ENCODE peak calls at places on chromosomes 6 and 20, in five cellular contexts. One of them, this sample, is unnamed.

GRCh38 chr6:168778201-168778600 is 337.2 kb downstream of the SMOC2 start:
- DNase-seq in heart left ventricle: peak; percentile 24
- DNase-seq in SJSA1: no peak
- DNase-seq in iPS DF 6.9: no peak
- DNase-seq in ascending aorta: no peak
- DNase-seq in this sample: no peak

GRCh38 chr6:134288538-134289203 is 29.2 kb downstream of the SGK1 start:
- DNase-seq in heart left ventricle: no peak
- DNase-seq in SJSA1: no peak
- DNase-seq in iPS DF 6.9: no peak
- DNase-seq in ascending aorta: no peak
- DNase-seq in this sample: no peak

GRCh38 chr20:768426-768978 is at the start of gene SLC52A3:
- DNase-seq in heart left ventricle: peak; percentile 69
- DNase-seq in SJSA1: no peak
- DNase-seq in iPS DF 6.9: no peak
- DNase-seq in ascending aorta: no peak
- DNase-seq in this sample: peak; percentile 78

GRCh38 chr6:15160812-15161211 is 85.1 kb upstream of the JARID2 start:
- DNase-seq in heart left ventricle: no peak
- DNase-seq in SJSA1: no peak
- DNase-seq in iPS DF 6.9: no peak
- DNase-seq in ascending aorta: no peak
- DNase-seq in this sample: no peak

GRCh38 chr6:151391471-151392428 is at the start of gene ZBTB2:
- DNase-seq in heart left ventricle: peak; percentile 70
- DNase-seq in SJSA1: peak; percentile 87
- DNase-seq in iPS DF 6.9: no peak
- DNase-seq in ascending aorta: peak; percentile 32
- DNase-seq in this sample: peak; percentile 88

GRCh38 chr20:23857954-23858565 is 21.5 kb downstream of the CST5 start:
- DNase-seq in heart left ventricle: no peak
- DNase-seq in SJSA1: no peak
- DNase-seq in iPS DF 6.9: no peak
- DNase-seq in ascending aorta: no peak
- DNase-seq in this sample: no peak

GRCh38 chr6:11961137-11961779 is 50.9 kb upstream of the HIVEP1 start:
- DNase-seq in heart left ventricle: no peak
- DNase-seq in SJSA1: no peak
- DNase-seq in iPS DF 6.9: no peak
- DNase-seq in ascending aorta: no peak
- DNase-seq in this sample: no peak

GRCh38 chr20:9514072-9514460 is 324 bp upstream of the LAMP5 start:
- DNase-seq in heart left ventricle: no peak
- DNase-seq in SJSA1: no peak
- DNase-seq in iPS DF 6.9: no peak
- DNase-seq in ascending aorta: no peak
- DNase-seq in this sample: no peak

GRCh38 chr6:57040011-57040410 is 6.5 kb upstream of the KIAA1586 start:
- DNase-seq in heart left ventricle: no peak
- DNase-seq in SJSA1: no peak
- DNase-seq in iPS DF 6.9: peak; percentile 39
- DNase-seq in ascending aorta: no peak
- DNase-seq in this sample: no peak

GRCh38 chr6:20929283-20929682 is 395.0 kb downstream of the CDKAL1 start:
- DNase-seq in heart left ventricle: no peak
- DNase-seq in SJSA1: no peak
- DNase-seq in iPS DF 6.9: no peak
- DNase-seq in ascending aorta: no peak
- DNase-seq in this sample: no peak

GRCh38 chr20:14896569-14896968 is 559.2 kb upstream of the FLRT3 start:
- DNase-seq in heart left ventricle: no peak
- DNase-seq in SJSA1: no peak
- DNase-seq in iPS DF 6.9: no peak
- DNase-seq in ascending aorta: no peak
- DNase-seq in this sample: no peak

GRCh38 chr6:111564482-111564945 is 41.2 kb downstream of the TRAF3IP2 start:
- DNase-seq in heart left ventricle: no peak
- DNase-seq in SJSA1: peak; percentile 53
- DNase-seq in iPS DF 6.9: no peak
- DNase-seq in ascending aorta: peak; percentile 54
- DNase-seq in this sample: no peak

GRCh38 chr6:111566222-111566717 is 39.4 kb downstream of the TRAF3IP2 start:
- DNase-seq in heart left ventricle: no peak
- DNase-seq in SJSA1: no peak
- DNase-seq in iPS DF 6.9: no peak
- DNase-seq in ascending aorta: no peak
- DNase-seq in this sample: no peak

GRCh38 chr6:111569951-111570350 is 35.7 kb downstream of the TRAF3IP2 start:
- DNase-seq in heart left ventricle: no peak
- DNase-seq in SJSA1: no peak
- DNase-seq in iPS DF 6.9: no peak
- DNase-seq in ascending aorta: no peak
- DNase-seq in this sample: no peak

GRCh38 chr6:111565316-111566221 is 40.1 kb downstream of the TRAF3IP2 start:
- DNase-seq in heart left ventricle: no peak
- DNase-seq in SJSA1: no peak
- DNase-seq in iPS DF 6.9: no peak
- DNase-seq in ascending aorta: no peak
- DNase-seq in this sample: no peak

GRCh38 chr6:111566873-111567517 is 38.7 kb downstream of the TRAF3IP2 start:
- DNase-seq in heart left ventricle: peak; percentile 53
- DNase-seq in SJSA1: no peak
- DNase-seq in iPS DF 6.9: no peak
- DNase-seq in ascending aorta: no peak
- DNase-seq in this sample: peak; percentile 69
- H3K4me3 ChIP-seq in heart left ventricle: peak overlapping the region; percentile 9
- H3K4me3 ChIP-seq in SJSA1: no peak overlapping the region
- H3K4me3 ChIP-seq in iPS DF 6.9: no peak overlapping the region
- H3K4me3 ChIP-seq in ascending aorta: no peak overlapping the region
- H3K4me3 ChIP-seq in this sample: no peak overlapping the region

GRCh38 chr6:129748901-129749748 is 39.1 kb upstream of the ARHGAP18 start:
- DNase-seq in heart left ventricle: no peak
- DNase-seq in SJSA1: no peak
- DNase-seq in iPS DF 6.9: no peak
- DNase-seq in ascending aorta: no peak
- DNase-seq in this sample: no peak
- H3K4me3 ChIP-seq in heart left ventricle: no peak overlapping the region
- H3K4me3 ChIP-seq in SJSA1: no peak overlapping the region
- H3K4me3 ChIP-seq in iPS DF 6.9: no peak overlapping the region
- H3K4me3 ChIP-seq in ascending aorta: no peak overlapping the region
- H3K4me3 ChIP-seq in this sample: no peak overlapping the region

DNA sequence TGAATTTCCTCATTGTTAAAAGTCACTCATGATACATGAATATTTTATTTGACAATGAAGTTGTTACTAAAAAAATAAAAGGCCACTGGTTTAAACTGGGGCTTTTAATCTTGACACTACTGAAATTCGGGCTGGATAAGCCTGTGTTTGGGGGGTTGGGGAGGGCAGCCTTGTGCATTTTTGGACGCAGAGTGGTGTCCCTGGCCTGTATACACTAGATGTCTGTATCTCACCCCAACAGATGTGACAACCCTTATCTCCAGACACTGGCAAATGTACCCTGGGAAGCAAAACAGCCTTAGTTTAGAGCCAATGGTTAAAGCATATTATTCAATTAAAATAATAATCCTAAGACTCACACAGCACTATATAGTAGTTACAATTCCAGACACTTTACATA is 24.8 kb downstream of the MAN1A1 start:
- DNase-seq in heart left ventricle: no peak
- DNase-seq in SJSA1: no peak
- DNase-seq in iPS DF 6.9: no peak
- DNase-seq in ascending aorta: no peak
- DNase-seq in this sample: no peak
- H3K4me3 ChIP-seq in heart left ventricle: no peak overlapping the region
- H3K4me3 ChIP-seq in SJSA1: no peak overlapping the region
- H3K4me3 ChIP-seq in iPS DF 6.9: no peak overlapping the region
- H3K4me3 ChIP-seq in ascending aorta: no peak overlapping the region
- H3K4me3 ChIP-seq in this sample: no peak overlapping the region

GRCh38 chr20:49913399-49914047 is 1.8 kb downstream of the SPATA2 start:
- DNase-seq in heart left ventricle: no peak
- DNase-seq in SJSA1: no peak
- DNase-seq in iPS DF 6.9: no peak
- DNase-seq in ascending aorta: no peak
- DNase-seq in this sample: no peak
- H3K4me3 ChIP-seq in heart left ventricle: no peak overlapping the region
- H3K4me3 ChIP-seq in SJSA1: no peak overlapping the region
- H3K4me3 ChIP-seq in iPS DF 6.9: no peak overlapping the region
- H3K4me3 ChIP-seq in ascending aorta: no peak overlapping the region
- H3K4me3 ChIP-seq in this sample: no peak overlapping the region

GRCh38 chr20:63007722-63008488 is 1.1 kb upstream of the BHLHE23 start:
- DNase-seq in heart left ventricle: no peak
- DNase-seq in SJSA1: no peak
- DNase-seq in iPS DF 6.9: no peak
- DNase-seq in ascending aorta: no peak
- DNase-seq in this sample: no peak
- H3K4me3 ChIP-seq in heart left ventricle: no peak overlapping the region
- H3K4me3 ChIP-seq in SJSA1: no peak overlapping the region
- H3K4me3 ChIP-seq in iPS DF 6.9: no peak overlapping the region
- H3K4me3 ChIP-seq in ascending aorta: no peak overlapping the region
- H3K4me3 ChIP-seq in this sample: no peak overlapping the region

GRCh38 chr6:28635547-28636158 is 110.0 kb downstream of the GPX5 start:
- DNase-seq in heart left ventricle: no peak
- DNase-seq in SJSA1: no peak
- DNase-seq in iPS DF 6.9: no peak
- DNase-seq in ascending aorta: no peak
- DNase-seq in this sample: no peak
- H3K4me3 ChIP-seq in heart left ventricle: peak overlapping the region; percentile 40
- H3K4me3 ChIP-seq in SJSA1: peak overlapping the region; percentile 10
- H3K4me3 ChIP-seq in iPS DF 6.9: peak overlapping the region; percentile 76
- H3K4me3 ChIP-seq in ascending aorta: no peak overlapping the region
- H3K4me3 ChIP-seq in this sample: no peak overlapping the region

DNA sequence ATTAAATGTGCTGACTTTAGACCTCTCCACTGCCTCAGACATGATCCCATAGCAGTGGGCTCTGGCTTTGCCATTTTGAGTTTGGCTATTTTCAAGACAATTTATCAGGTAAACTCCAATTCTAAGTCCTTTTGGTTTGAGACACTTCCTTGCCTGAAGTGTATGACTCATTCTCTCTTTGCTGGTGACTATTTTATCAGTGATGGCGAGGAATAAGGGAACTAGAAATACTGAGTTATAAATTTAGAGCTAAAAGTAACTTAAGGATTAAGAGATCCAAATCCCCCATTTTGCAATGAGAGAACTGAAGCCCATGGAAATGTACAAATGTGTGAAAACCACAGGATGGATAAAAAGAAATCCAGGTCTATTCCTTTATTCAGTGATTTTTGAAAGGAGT is 30.9 kb upstream of the CD83 start:
- DNase-seq in heart left ventricle: no peak
- DNase-seq in SJSA1: no peak
- DNase-seq in iPS DF 6.9: no peak
- DNase-seq in ascending aorta: no peak
- DNase-seq in this sample: no peak
- H3K4me3 ChIP-seq in heart left ventricle: no peak overlapping the region
- H3K4me3 ChIP-seq in SJSA1: no peak overlapping the region
- H3K4me3 ChIP-seq in iPS DF 6.9: no peak overlapping the region
- H3K4me3 ChIP-seq in ascending aorta: no peak overlapping the region
- H3K4me3 ChIP-seq in this sample: no peak overlapping the region

DNA sequence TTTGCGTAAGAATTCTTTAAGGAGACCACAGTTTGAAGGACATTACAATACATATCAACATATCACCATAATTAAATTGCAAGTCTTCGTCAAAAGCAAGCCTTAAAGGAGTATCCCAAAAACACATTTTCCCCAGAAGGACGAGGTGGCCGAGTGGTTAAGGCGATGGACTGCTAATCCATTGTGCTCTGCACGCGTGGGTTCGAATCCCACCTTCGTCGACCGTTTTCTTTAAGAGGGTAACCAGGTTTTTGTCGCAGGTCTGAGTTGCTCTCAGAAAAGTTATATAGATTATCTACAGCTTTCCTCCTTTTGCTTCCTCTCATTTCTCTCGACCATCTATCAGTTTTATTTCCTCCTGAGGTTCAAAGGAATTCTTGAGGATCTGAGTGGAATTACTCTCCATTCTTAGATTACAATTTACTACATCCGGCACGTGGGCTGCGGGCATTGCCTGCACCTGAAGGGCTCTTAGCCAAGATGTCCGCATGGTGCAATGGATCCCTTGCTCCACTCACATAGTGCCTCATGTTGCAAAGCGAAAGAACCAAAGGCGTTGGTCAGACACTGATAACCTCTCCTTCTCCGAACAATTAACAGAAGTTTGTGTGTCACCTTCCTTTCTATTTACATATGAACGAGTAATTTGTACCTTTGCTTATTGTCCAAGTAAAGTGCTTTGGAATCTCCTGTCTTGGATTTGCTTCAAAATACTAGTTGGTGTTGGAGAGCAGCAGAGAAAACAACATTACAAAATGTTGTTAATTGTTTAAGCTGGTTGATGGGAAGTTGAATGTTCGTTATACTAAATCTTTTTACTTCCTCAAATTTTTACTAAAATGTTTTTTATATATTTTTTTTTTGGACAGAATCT is 14.0 kb downstream of the POM121L2 start:
- DNase-seq in heart left ventricle: no peak
- DNase-seq in SJSA1: no peak
- DNase-seq in iPS DF 6.9: no peak
- DNase-seq in ascending aorta: no peak
- DNase-seq in this sample: no peak
- H3K4me3 ChIP-seq in heart left ventricle: no peak overlapping the region
- H3K4me3 ChIP-seq in SJSA1: no peak overlapping the region
- H3K4me3 ChIP-seq in iPS DF 6.9: peak overlapping the region; percentile 37
- H3K4me3 ChIP-seq in ascending aorta: no peak overlapping the region
- H3K4me3 ChIP-seq in this sample: no peak overlapping the region

GRCh38 chr6:23175391-23175790 is 606.0 kb downstream of the HDGFL1 start:
- DNase-seq in heart left ventricle: no peak
- DNase-seq in SJSA1: no peak
- DNase-seq in iPS DF 6.9: no peak
- DNase-seq in ascending aorta: no peak
- DNase-seq in this sample: no peak
- H3K4me3 ChIP-seq in heart left ventricle: no peak overlapping the region
- H3K4me3 ChIP-seq in SJSA1: no peak overlapping the region
- H3K4me3 ChIP-seq in iPS DF 6.9: no peak overlapping the region
- H3K4me3 ChIP-seq in ascending aorta: no peak overlapping the region
- H3K4me3 ChIP-seq in this sample: no peak overlapping the region